ENCODE peak calls at places on chromosome 12, in four cellular contexts. V is mucosa of descending colon, F is HEK293T, Z is NCI-H460. Q is an unnamed sample.

GRCh38 chr12:106767206-106767605 is 7.3 kb upstream of the RIC8B start:
- DNase-seq in V (no peak), F (no peak), Z (no peak), Q (no peak)

GRCh38 chr12:10339441-10339840 is 31.8 kb downstream of the KLRD1 start:
- DNase-seq in V (no peak), F (no peak), Z (no peak), Q (no peak)

GRCh38 chr12:16165506-16165905 is 112.0 kb downstream of the SLC15A5 start:
- DNase-seq in V (no peak), F (peak; percentile 40), Z (peak; percentile 63), Q (peak; percentile 45)

GRCh38 chr12:54017027-54017788 is 8.4 kb downstream of the HOXC8 start:
- DNase-seq in V (no peak), F (no peak), Z (peak; percentile 17), Q (no peak)

GRCh38 chr12:50728417-50728816 is 35.5 kb upstream of the ATF1 start:
- DNase-seq in V (no peak), F (no peak), Z (no peak), Q (no peak)

GRCh38 chr12:44750468-44750867 is 125.6 kb downstream of the NELL2 start:
- DNase-seq in V (no peak), F (no peak), Z (no peak), Q (no peak)

GRCh38 chr12:130965668-130966067 is 12.0 kb downstream of the ADGRD1 start:
- DNase-seq in V (no peak), F (no peak), Z (peak; percentile 71), Q (no peak)

GRCh38 chr12:54208591-54208990 is 19.8 kb upstream of the SMUG1 start:
- DNase-seq in V (no peak), F (no peak), Z (no peak), Q (no peak)

GRCh38 chr12:105523164-105524057 is 192.9 kb downstream of the C12orf75 start:
- DNase-seq in V (peak; percentile 62), F (no peak), Z (no peak), Q (peak; percentile 24)

GRCh38 chr12:14403711-14404164 is 38.3 kb downstream of the ATF7IP start:
- DNase-seq in V (no peak), F (peak; percentile 15), Z (no peak), Q (peak; percentile 51)

GRCh38 chr12:65856521-65856920 is 32.2 kb downstream of the HMGA2 start:
- DNase-seq in V (no peak), F (no peak), Z (no peak), Q (no peak)

GRCh38 chr12:31325524-31325875 is 450 bp downstream of the SINHCAF start:
- DNase-seq in V (peak; percentile 66), F (no peak), Z (no peak), Q (peak; percentile 48)

GRCh38 chr12:8081228-8081920 is 700 bp upstream of the NECAP1 start:
- DNase-seq in V (no peak), F (no peak), Z (no peak), Q (peak; percentile 41)

GRCh38 chr12:55957106-55957859 is 8.6 kb downstream of the PMEL start:
- DNase-seq in V (no peak), F (no peak), Z (no peak), Q (peak; percentile 79)

GRCh38 chr12:110689002-110689600 is at the start of gene HVCN1:
- DNase-seq in V (peak; percentile 83), F (no peak), Z (no peak), Q (peak; percentile 61)

GRCh38 chr12:94875525-94875924 is 128.0 kb downstream of the NDUFA12 start:
- DNase-seq in V (no peak), F (peak; percentile 40), Z (peak; percentile 13), Q (no peak)